ENCODE peak calls at places on chromosomes 6 and 20, in four cellular contexts. W is WTC11, Z is A549, Q is K562. L is an unnamed sample.
A peak's percentile ranks its signal among the peaks of the same experiment; 100 is the strongest.

GRCh38 chr6:169801396-169802160 is 50.2 kb downstream of the ERMARD start:
- DNase-seq in Z (no peak), Q (no peak), W (no peak), L (no peak)

GRCh38 chr6:19831358-19831757 is 5.8 kb upstream of the ID4 start:
- DNase-seq in Q (no peak), Z (no peak), W (no peak), L (no peak)

GRCh38 chr6:169967687-169968086 is 216.3 kb downstream of the ERMARD start:
- DNase-seq in W (no peak), Z (no peak), Q (no peak), L (no peak)

GRCh38 chr20:52047811-52048302 is 143.7 kb downstream of the ZFP64 start:
- DNase-seq in Q (no peak), Z (no peak), W (no peak), L (no peak)

GRCh38 chr6:3340358-3340798 is 81.6 kb downstream of the PSMG4 start:
- DNase-seq in Z (no peak), Q (no peak), W (no peak), L (no peak)

GRCh38 chr20:15287331-15287730 is 949.9 kb upstream of the FLRT3 start:
- DNase-seq in Q (no peak), W (no peak), Z (no peak), L (no peak)

GRCh38 chr6:30163090-30163917 is at the start of gene TRIM15:
- DNase-seq in Z (no peak), Q (no peak), W (peak; percentile 30), L (peak; percentile 90)

GRCh38 chr6:97203343-97203742 is 79.7 kb downstream of the MMS22L start:
- DNase-seq in Z (no peak), Q (no peak), W (no peak), L (no peak)

GRCh38 chr20:6714202-6714800 is 53.2 kb upstream of the BMP2 start:
- DNase-seq in Q (no peak), Z (no peak), W (no peak), L (no peak)

GRCh38 chr6:168576388-168576787 is 135.4 kb downstream of the SMOC2 start:
- DNase-seq in W (no peak), Q (no peak), Z (no peak), L (no peak)

GRCh38 chr6:168575346-168576098 is 134.5 kb downstream of the SMOC2 start:
- DNase-seq in Q (no peak), W (no peak), Z (no peak), L (no peak)

GRCh38 chr6:168574075-168574698 is 133.2 kb downstream of the SMOC2 start:
- DNase-seq in W (no peak), Q (no peak), Z (no peak), L (no peak)

GRCh38 chr6:168577496-168577895 is 136.5 kb downstream of the SMOC2 start:
- DNase-seq in Q (no peak), W (no peak), Z (no peak), L (no peak)

GRCh38 chr6:168574699-168575195 is 133.8 kb downstream of the SMOC2 start:
- DNase-seq in Z (no peak), W (no peak), Q (no peak), L (no peak)
- TF ChIP-seq HMGXB4 in Z (no peak), W (no peak), Q (no peak), L (no peak)

DNA sequence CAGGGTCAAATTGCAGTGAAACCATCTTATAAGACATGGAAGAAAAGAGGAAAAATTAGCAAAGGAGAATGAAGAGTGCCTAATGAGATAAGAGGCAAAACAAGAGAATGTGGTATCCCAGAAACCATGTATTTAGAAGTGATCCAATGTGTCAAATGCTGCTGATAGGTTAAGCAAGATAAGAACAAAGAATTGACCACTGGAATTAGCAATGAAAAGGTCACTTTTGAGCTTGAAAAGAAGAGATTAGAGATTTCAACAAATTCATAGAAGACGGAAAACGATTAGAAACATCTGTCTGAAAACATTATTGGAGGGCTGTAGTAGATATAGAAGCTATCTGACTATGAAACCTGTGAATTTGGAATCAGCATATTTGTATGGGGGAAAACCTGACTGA is 112.2 kb downstream of the AHI1 start:
- DNase-seq in Z (no peak), W (no peak), Q (no peak), L (no peak)
- TF ChIP-seq HMGXB4 in Z (no peak), W (no peak), Q (no peak), L (no peak)

GRCh38 chr20:38723069-38723981 is 961 bp upstream of the SLC32A1 start:
- DNase-seq in Q (no peak), Z (no peak), W (peak; percentile 39), L (no peak)

GRCh38 chr20:38725458-38725958 is 1.2 kb downstream of the SLC32A1 start:
- DNase-seq in Z (no peak), Q (no peak), W (no peak), L (no peak)

GRCh38 chr20:38722708-38723068 is 1.6 kb upstream of the SLC32A1 start:
- DNase-seq in Q (no peak), Z (no peak), W (peak; percentile 42), L (no peak)

GRCh38 chr20:38724603-38725457 is 544 bp downstream of the SLC32A1 start:
- DNase-seq in Z (no peak), W (peak; percentile 77), Q (peak; percentile 33), L (no peak)

GRCh38 chr20:38723982-38724602 is at the start of gene SLC32A1:
- DNase-seq in Z (no peak), Q (peak; percentile 23), W (peak; percentile 54), L (no peak)
- TF ChIP-seq HMGXB4 in Z (no peak), Q (no peak), W (no peak), L (no peak)

GRCh38 chr6:51968265-51968664 is 119.1 kb downstream of the PKHD1 start:
- DNase-seq in Q (no peak), Z (no peak), W (no peak), L (no peak)
- TF ChIP-seq HMGXB4 in Q (no peak), Z (no peak), W (no peak), L (no peak)

GRCh38 chr6:142827356-142827755 is 117.6 kb downstream of the HIVEP2 start:
- DNase-seq in W (no peak), Q (no peak), Z (no peak), L (no peak)
- TF ChIP-seq HMGXB4 in W (no peak), Q (no peak), Z (no peak), L (no peak)

GRCh38 chr20:23302386-23302785 is 48.2 kb upstream of the NXT1 start:
- DNase-seq in Z (no peak), Q (no peak), W (no peak), L (no peak)

GRCh38 chr20:23302801-23303200 is 47.8 kb upstream of the NXT1 start:
- DNase-seq in Z (no peak), Q (no peak), W (no peak), L (no peak)

GRCh38 chr20:23305098-23305497 is 45.5 kb upstream of the NXT1 start:
- DNase-seq in Z (no peak), W (no peak), Q (no peak), L (no peak)

GRCh38 chr20:23304616-23305015 is 46.0 kb upstream of the NXT1 start:
- DNase-seq in Z (no peak), W (no peak), Q (no peak), L (no peak)

GRCh38 chr20:23303325-23304102 is 47.1 kb upstream of the NXT1 start:
- DNase-seq in Z (no peak), W (no peak), Q (no peak), L (no peak)
- TF ChIP-seq HMGXB4 in Z (no peak), W (no peak), Q (no peak), L (no peak)

GRCh38 chr6:35105078-35105477 is 36.1 kb downstream of the TCP11 start:
- DNase-seq in Q (no peak), Z (no peak), W (no peak), L (no peak)

GRCh38 chr6:35108309-35108885 is 32.7 kb downstream of the TCP11 start:
- DNase-seq in W (no peak), Z (no peak), Q (no peak), L (no peak)
- TF ChIP-seq HMGXB4 in W (no peak), Z (no peak), Q (no peak), L (no peak)

DNA sequence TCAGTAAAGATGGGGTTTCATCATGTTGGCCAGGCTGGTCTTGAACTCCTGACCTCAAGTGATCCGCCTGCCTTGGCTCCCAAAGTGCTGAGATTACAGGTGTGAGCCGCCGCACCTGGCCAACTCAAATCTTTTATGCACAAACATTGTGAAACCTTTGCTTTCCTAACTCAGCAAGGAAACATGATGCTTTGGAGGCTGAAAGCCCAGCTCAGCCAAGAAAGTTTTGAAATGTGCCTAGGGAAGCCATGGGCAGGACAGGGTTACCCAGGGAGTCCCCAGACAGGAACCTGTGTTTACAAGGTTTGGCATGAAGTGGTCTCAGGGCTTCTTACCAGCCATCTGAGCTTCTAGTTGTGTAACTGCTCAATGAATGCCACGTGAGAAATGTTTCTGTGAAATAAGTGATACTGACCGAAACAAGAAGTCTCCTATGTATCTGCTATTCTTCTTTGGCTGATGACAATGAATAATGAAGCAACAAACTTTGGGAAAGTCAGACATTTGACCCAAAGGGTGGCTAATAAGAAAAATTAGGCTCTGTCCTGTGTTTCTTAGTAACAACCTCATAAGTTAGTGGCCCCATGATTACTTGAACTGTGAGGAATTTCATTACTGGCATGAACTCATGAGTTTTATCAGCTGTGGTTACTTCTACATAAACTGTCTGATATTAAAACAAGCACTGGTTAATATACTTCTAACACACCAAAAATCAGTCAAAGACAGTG is 163.5 kb downstream of the KIF6 start:
- DNase-seq in W (no peak), Z (no peak), Q (no peak), L (no peak)
- TF ChIP-seq HMGXB4 in W (no peak), Z (no peak), Q (no peak), L (no peak)

DNA sequence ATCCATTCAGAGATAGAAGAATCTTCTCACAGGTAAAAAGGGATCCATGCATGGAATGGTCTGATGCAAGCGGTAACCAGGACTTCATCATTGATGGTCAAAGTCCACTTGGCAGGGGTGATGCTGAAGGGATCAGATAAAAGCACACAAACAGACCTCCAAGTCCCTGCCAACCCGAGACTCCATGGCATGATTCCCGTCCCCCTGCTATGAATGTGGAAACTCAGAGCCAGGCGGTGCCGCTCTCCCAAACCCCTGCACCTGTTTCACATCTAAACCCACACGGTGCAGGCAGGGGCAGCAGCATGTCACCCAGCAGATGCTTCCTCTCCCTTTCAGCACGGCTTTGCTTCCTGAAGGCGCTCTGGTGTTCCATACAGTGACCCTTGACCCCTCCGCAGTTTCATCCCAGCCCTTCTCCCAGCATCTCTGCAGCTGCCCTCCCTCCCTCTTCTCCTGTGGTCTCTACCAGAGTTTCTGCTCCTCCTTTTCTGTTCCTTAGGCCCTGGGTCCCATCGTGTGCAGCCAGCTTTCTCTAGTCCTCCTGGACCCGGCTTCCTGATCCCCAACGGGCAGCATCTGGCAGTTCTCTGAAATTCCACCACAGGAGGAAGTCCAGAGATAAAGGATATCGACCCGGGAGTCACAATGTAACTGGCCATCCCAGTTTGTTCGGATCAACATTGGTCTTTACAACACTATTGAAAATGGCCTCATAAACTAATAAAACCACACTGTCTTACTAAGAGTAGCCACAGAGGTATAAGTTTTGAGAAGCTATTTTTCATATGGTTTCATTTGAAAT is 235.0 kb downstream of the TTLL2 start:
- DNase-seq in Q (no peak), Z (no peak), W (no peak), L (peak; percentile 97)
- TF ChIP-seq HMGXB4 in Q (no peak), Z (no peak), W (no peak), L (no peak)